ENCODE peak calls at places on chromosomes 1 and 21, in four cellular contexts. One of them, this sample, is unnamed.

GRCh38 chr1:110339427-110340206 is 440 bp downstream of the RBM15 start:
- DNase-seq in cardiac muscle cell: peak
- DNase-seq in BJ: no peak
- DNase-seq in astrocyte of the spinal cord: peak
- DNase-seq in this sample: no peak

GRCh38 chr1:212118167-212118871 is 82.8 kb downstream of the DTL start:
- DNase-seq in cardiac muscle cell: no peak
- DNase-seq in BJ: no peak
- DNase-seq in astrocyte of the spinal cord: peak
- DNase-seq in this sample: no peak

GRCh38 chr1:38536089-38536488 is 323.5 kb downstream of the RRAGC start:
- DNase-seq in cardiac muscle cell: no peak
- DNase-seq in BJ: no peak
- DNase-seq in astrocyte of the spinal cord: no peak
- DNase-seq in this sample: no peak

GRCh38 chr21:32020551-32020950 is 147.7 kb downstream of the HUNK start:
- DNase-seq in cardiac muscle cell: no peak
- DNase-seq in BJ: no peak
- DNase-seq in astrocyte of the spinal cord: no peak
- DNase-seq in this sample: no peak

GRCh38 chr1:110829955-110830553 is 42.9 kb upstream of the CD53 start:
- DNase-seq in cardiac muscle cell: peak
- DNase-seq in BJ: no peak
- DNase-seq in astrocyte of the spinal cord: no peak
- DNase-seq in this sample: no peak

GRCh38 chr1:111600295-111600694 is 19.3 kb upstream of the RAP1A start:
- DNase-seq in cardiac muscle cell: no peak
- DNase-seq in BJ: no peak
- DNase-seq in astrocyte of the spinal cord: no peak
- DNase-seq in this sample: no peak

GRCh38 chr21:38982096-38982495 is 176.4 kb downstream of the ETS2 start:
- DNase-seq in cardiac muscle cell: peak
- DNase-seq in BJ: no peak
- DNase-seq in astrocyte of the spinal cord: no peak
- DNase-seq in this sample: no peak

GRCh38 chr1:180173952-180174351 is 19.3 kb downstream of the QSOX1 start:
- DNase-seq in cardiac muscle cell: no peak
- DNase-seq in BJ: no peak
- DNase-seq in astrocyte of the spinal cord: peak
- DNase-seq in this sample: no peak

GRCh38 chr1:200540281-200540680 is 80.3 kb downstream of the KIF14 start:
- DNase-seq in cardiac muscle cell: no peak
- DNase-seq in BJ: no peak
- DNase-seq in astrocyte of the spinal cord: no peak
- DNase-seq in this sample: no peak

GRCh38 chr1:200530551-200531261 is 89.8 kb downstream of the KIF14 start:
- DNase-seq in cardiac muscle cell: no peak
- DNase-seq in BJ: no peak
- DNase-seq in astrocyte of the spinal cord: no peak
- DNase-seq in this sample: no peak

GRCh38 chr1:200535605-200536004 is 84.9 kb downstream of the KIF14 start:
- DNase-seq in cardiac muscle cell: no peak
- DNase-seq in BJ: no peak
- DNase-seq in astrocyte of the spinal cord: no peak
- DNase-seq in this sample: no peak
- TF ChIP-seq CTCF in cardiac muscle cell: no peak
- TF ChIP-seq CTCF in BJ: no peak
- TF ChIP-seq CTCF in astrocyte of the spinal cord: peak
- TF ChIP-seq CTCF in this sample: no peak

GRCh38 chr1:6867688-6868370 is 82.6 kb downstream of the CAMTA1 start:
- DNase-seq in cardiac muscle cell: no peak
- DNase-seq in BJ: no peak
- DNase-seq in astrocyte of the spinal cord: no peak
- DNase-seq in this sample: no peak
- TF ChIP-seq CTCF in cardiac muscle cell: no peak
- TF ChIP-seq CTCF in BJ: no peak
- TF ChIP-seq CTCF in astrocyte of the spinal cord: no peak
- TF ChIP-seq CTCF in this sample: no peak

GRCh38 chr1:114124644-114125043 is 29.0 kb downstream of the SYT6 start:
- DNase-seq in cardiac muscle cell: no peak
- DNase-seq in BJ: no peak
- DNase-seq in astrocyte of the spinal cord: no peak
- DNase-seq in this sample: no peak

GRCh38 chr1:114128293-114128692 is 25.4 kb downstream of the SYT6 start:
- DNase-seq in cardiac muscle cell: no peak
- DNase-seq in BJ: no peak
- DNase-seq in astrocyte of the spinal cord: no peak
- DNase-seq in this sample: no peak

GRCh38 chr1:114118351-114118990 is 35.2 kb downstream of the SYT6 start:
- DNase-seq in cardiac muscle cell: no peak
- DNase-seq in BJ: no peak
- DNase-seq in astrocyte of the spinal cord: no peak
- DNase-seq in this sample: no peak

GRCh38 chr1:114126696-114127095 is 27.0 kb downstream of the SYT6 start:
- DNase-seq in cardiac muscle cell: no peak
- DNase-seq in BJ: no peak
- DNase-seq in astrocyte of the spinal cord: no peak
- DNase-seq in this sample: no peak

DNA sequence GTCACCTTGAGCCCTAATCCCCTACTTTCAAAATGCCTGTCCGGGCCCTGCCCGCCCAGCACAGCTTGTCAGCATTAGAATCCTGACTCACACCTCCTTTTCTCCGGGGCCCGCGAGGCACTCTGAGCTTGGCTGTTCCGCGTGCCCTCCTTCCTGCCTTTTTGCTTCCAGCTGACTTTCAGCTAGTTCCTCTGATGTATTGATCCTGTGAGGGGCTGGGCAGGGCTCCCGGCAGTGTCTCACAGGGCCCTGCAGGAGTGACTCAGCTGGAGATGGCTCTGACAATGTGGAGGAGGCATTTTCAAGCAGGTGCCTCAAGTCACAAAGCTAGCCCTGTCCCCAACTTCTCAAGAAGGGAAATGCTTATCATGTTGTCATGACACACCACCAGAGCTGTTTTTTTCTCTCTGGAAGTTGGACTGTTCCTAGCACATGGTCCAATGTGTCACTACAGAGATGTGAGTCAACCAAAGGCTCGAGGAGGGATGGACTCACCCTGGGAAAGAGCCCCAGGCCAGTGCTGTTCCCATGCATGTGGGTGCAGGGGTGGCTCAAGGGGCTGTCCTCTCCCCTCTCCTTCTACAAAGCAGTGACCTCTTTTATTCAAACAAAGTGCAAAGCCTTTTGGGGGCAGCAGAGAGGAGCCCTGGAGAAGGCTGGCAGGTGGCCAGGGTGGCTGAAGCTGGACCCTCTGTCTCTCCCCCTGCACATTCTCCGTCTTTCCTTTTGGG is 30.6 kb downstream of the SYT6 start:
- DNase-seq in cardiac muscle cell: peak
- DNase-seq in BJ: peak
- DNase-seq in astrocyte of the spinal cord: peak
- DNase-seq in this sample: no peak
- TF ChIP-seq CTCF in cardiac muscle cell: no peak
- TF ChIP-seq CTCF in BJ: no peak
- TF ChIP-seq CTCF in astrocyte of the spinal cord: no peak
- TF ChIP-seq CTCF in this sample: no peak

GRCh38 chr1:82018319-82018718 is 217.6 kb downstream of the ADGRL2 start:
- DNase-seq in cardiac muscle cell: no peak
- DNase-seq in BJ: no peak
- DNase-seq in astrocyte of the spinal cord: no peak
- DNase-seq in this sample: no peak

GRCh38 chr1:82013702-82014101 is 213.0 kb downstream of the ADGRL2 start:
- DNase-seq in cardiac muscle cell: no peak
- DNase-seq in BJ: no peak
- DNase-seq in astrocyte of the spinal cord: no peak
- DNase-seq in this sample: no peak

GRCh38 chr1:82019512-82019911 is 218.8 kb downstream of the ADGRL2 start:
- DNase-seq in cardiac muscle cell: no peak
- DNase-seq in BJ: no peak
- DNase-seq in astrocyte of the spinal cord: no peak
- DNase-seq in this sample: no peak

DNA sequence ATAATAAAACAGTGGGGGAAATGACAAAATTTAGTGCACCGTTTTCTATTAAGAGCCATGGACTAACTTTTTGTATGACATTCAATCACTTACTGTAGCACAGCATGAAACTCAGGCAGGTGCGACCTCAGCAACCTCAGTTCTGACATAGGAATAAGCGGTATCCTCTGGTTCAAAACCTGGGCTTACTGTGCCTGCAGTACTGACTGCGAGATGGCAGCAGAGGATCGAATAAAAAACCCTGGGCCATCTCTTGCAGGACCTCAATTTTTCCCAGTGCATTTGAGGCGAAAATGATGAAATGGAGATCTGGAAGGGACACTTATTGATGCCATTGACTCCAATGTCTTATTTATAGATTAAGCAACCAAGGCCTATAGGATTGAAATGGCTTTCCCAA is 214.7 kb downstream of the ADGRL2 start:
- DNase-seq in cardiac muscle cell: no peak
- DNase-seq in BJ: no peak
- DNase-seq in astrocyte of the spinal cord: no peak
- DNase-seq in this sample: no peak
- TF ChIP-seq CTCF in cardiac muscle cell: no peak
- TF ChIP-seq CTCF in BJ: no peak
- TF ChIP-seq CTCF in astrocyte of the spinal cord: no peak
- TF ChIP-seq CTCF in this sample: no peak

DNA sequence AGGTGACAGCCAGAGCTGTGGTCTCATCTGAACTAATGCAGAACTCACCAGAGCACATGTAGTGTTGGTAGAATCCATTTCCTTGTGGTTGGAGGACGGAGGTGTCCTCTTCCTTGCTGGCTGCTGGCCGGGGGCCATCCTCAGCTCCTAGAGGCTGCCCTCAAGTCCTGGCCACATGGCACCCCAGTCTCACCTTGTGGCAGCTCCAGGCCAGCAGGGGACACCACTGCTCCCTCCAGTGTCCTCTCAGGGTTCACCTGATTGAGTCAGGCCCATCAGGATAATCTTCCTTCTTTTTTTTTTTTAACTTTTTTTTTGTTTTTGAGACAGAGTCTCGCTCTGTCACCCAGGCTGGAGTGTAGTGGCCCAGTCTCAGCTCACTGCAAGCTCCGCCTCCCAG is 2.9 kb downstream of the KCNE1 start:
- DNase-seq in cardiac muscle cell: no peak
- DNase-seq in BJ: no peak
- DNase-seq in astrocyte of the spinal cord: no peak
- DNase-seq in this sample: no peak
- TF ChIP-seq CTCF in cardiac muscle cell: peak
- TF ChIP-seq CTCF in BJ: peak
- TF ChIP-seq CTCF in astrocyte of the spinal cord: peak
- TF ChIP-seq CTCF in this sample: peak

DNA sequence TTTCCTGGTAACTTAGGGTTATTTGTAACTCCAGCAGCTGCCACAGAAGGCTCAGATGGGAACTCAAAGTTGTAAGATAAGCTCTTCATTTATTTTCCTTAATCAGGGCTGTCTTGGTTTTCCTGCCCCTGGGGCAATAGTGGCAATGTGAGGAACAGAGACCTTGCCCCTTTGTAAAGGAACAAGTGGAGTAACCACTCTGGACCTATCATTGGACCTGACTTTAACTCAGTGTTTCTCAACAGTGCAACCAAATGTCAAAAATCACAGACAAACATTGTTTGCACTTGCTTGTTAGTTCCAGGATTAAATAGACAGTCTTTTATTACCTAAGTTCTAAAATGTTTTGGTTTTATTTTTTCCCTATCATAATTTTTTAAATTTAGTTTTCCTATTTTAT is 2.8 kb upstream of the FMO3 start:
- DNase-seq in cardiac muscle cell: no peak
- DNase-seq in BJ: no peak
- DNase-seq in astrocyte of the spinal cord: no peak
- DNase-seq in this sample: no peak
- TF ChIP-seq CTCF in cardiac muscle cell: no peak
- TF ChIP-seq CTCF in BJ: no peak
- TF ChIP-seq CTCF in astrocyte of the spinal cord: no peak
- TF ChIP-seq CTCF in this sample: no peak